ENCODE peak calls at places on chromosomes 16 and 17, in four cellular contexts. M, D, T and X are unnamed samples.

GRCh38 chr17:19379306-19380075 is 1.2 kb downstream of the MAPK7 start:
- DNase-seq in T (no peak), M (no peak), D (no peak), X (no peak)

GRCh38 chr17:42687707-42688275 is 5.5 kb downstream of the CNTNAP1 start:
- DNase-seq in D (no peak), M (no peak), T (no peak), X (no peak)

GRCh38 chr16:53509906-53510703 is 7.1 kb upstream of the AKTIP start:
- DNase-seq in M (peak; percentile 58), D (no peak), T (peak; percentile 76), X (peak; percentile 62)

GRCh38 chr16:69412287-69412686 is 12.1 kb upstream of the CYB5B start:
- DNase-seq in T (no peak), D (no peak), M (no peak), X (peak; percentile 30)

GRCh38 chr17:30093463-30094147 is 23.0 kb upstream of the NSRP1 start:
- DNase-seq in T (peak; percentile 78), M (peak; percentile 94), D (peak; percentile 32), X (peak; percentile 58)

GRCh38 chr16:67528222-67528869 is at the start of gene RIPOR1:
- DNase-seq in M (peak; percentile 80), D (no peak), T (peak; percentile 98), X (no peak)

GRCh38 chr17:27049104-27049784 is 244.7 kb upstream of the WSB1 start:
- DNase-seq in M (no peak), D (no peak), T (no peak), X (no peak)

GRCh38 chr17:17822189-17822978 is 14.4 kb downstream of the SREBF1 start:
- DNase-seq in M (no peak), D (no peak), T (no peak), X (peak; percentile 87)

GRCh38 chr16:55567382-55567781 is 898 bp downstream of the CAPNS2 start:
- DNase-seq in D (no peak), M (no peak), T (no peak), X (peak; percentile 50)

GRCh38 chr16:4426021-4426684 is 485 bp downstream of the DNAJA3 start:
- DNase-seq in M (peak; percentile 18), D (no peak), T (no peak), X (no peak)

GRCh38 chr16:53456625-53457024 is 22.4 kb downstream of the RBL2 start:
- DNase-seq in T (no peak), D (no peak), M (no peak), X (no peak)

GRCh38 chr17:2025622-2026309 is 632 bp upstream of the RTN4RL1 start:
- DNase-seq in D (no peak), M (peak; percentile 97), T (peak; percentile 59), X (peak; percentile 57)
- TF ChIP-seq ELK1 in D (no peak), M (no peak), T (no peak), X (no peak)

GRCh38 chr17:50609376-50610074 is 25.2 kb upstream of the ABCC3 start:
- DNase-seq in M (no peak), D (no peak), T (no peak), X (no peak)
- TF ChIP-seq ELK1 in M (no peak), D (no peak), T (no peak), X (no peak)

GRCh38 chr16:10780628-10781027 is 37.0 kb downstream of the NUBP1 start:
- DNase-seq in D (peak; percentile 42), T (no peak), M (no peak), X (no peak)

GRCh38 chr16:10777356-10777755 is 33.7 kb downstream of the NUBP1 start:
- DNase-seq in T (no peak), D (no peak), M (no peak), X (no peak)

GRCh38 chr16:10770907-10771306 is 27.3 kb downstream of the NUBP1 start:
- DNase-seq in T (no peak), D (no peak), M (no peak), X (no peak)

DNA sequence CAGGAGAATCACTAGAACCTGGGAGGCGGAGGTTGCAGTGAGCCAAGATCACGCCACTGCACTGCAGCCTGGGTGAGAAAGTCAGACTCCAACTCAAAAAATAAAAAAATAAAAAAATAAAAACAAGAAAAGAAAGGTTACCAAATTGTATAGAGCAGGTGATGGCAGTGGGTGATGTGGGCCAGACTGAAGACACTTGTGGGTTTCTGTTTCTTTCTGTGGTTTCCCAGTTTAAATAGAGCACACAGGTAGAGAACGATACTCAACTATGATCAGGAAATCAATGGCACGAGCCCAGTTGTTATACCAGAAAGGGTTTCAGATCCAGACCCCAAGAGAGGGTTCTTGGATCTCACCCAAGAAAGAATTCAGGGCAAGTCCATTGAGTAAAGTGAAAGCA is 32.6 kb downstream of the NUBP1 start:
- DNase-seq in M (no peak), T (no peak), D (peak; percentile 78), X (no peak)
- TF ChIP-seq ELK1 in M (no peak), T (no peak), D (no peak), X (no peak)

DNA sequence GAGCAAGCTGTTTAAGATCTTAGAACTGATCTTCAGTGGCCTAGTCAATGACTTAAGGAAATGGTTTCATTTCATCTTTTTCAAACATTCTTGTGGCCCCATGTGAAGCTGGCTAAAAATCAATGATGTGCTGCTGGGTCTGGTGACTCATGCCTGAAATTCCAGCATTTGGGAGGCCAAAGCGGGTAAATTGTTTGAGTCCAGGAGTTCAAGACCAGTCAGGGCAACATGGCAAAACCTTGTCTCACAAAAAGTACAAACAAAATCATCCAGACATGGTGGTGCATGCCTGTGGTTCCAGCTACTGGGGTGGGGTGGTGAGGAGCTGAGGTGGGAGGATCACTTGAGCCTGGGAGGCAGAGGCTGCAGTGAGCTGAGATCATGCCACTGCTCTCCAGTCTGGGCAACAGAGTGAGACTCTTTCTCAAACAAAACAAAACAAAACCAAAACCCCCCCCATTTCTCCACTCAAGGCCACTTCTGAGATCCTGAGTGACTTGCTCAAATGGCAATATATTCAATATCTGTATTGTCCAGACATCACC is 17.4 kb upstream of the COL1A1 start:
- DNase-seq in D (no peak), T (no peak), M (no peak), X (peak; percentile 96)
- TF ChIP-seq ELK1 in D (no peak), T (no peak), M (no peak), X (no peak)

GRCh38 chr17:69709441-69709840 is 294.9 kb downstream of the MAP2K6 start:
- DNase-seq in D (no peak), M (no peak), T (no peak), X (no peak)

GRCh38 chr17:69713815-69714214 is 299.3 kb downstream of the MAP2K6 start:
- DNase-seq in M (no peak), T (no peak), D (no peak), X (no peak)

GRCh38 chr17:69710926-69711325 is 296.4 kb downstream of the MAP2K6 start:
- DNase-seq in T (no peak), M (no peak), D (no peak), X (peak; percentile 15)

GRCh38 chr17:69712801-69713311 is 298.4 kb downstream of the MAP2K6 start:
- DNase-seq in T (no peak), D (no peak), M (no peak), X (no peak)

GRCh38 chr17:69711504-69711903 is 297.0 kb downstream of the MAP2K6 start:
- DNase-seq in D (no peak), M (no peak), T (no peak), X (no peak)
- TF ChIP-seq ELK1 in D (no peak), M (no peak), T (no peak), X (no peak)

GRCh38 chr17:83173180-83173996 is 94.0 kb downstream of the METRNL start:
- DNase-seq in T (no peak), M (no peak), D (no peak), X (no peak)

GRCh38 chr17:83174859-83175550 is 95.6 kb downstream of the METRNL start:
- DNase-seq in D (no peak), T (no peak), M (no peak), X (no peak)

GRCh38 chr17:83173997-83174858 is 94.8 kb downstream of the METRNL start:
- DNase-seq in D (no peak), M (no peak), T (no peak), X (peak; percentile 21)

GRCh38 chr17:83170571-83171260 is 91.3 kb downstream of the METRNL start:
- DNase-seq in M (no peak), D (no peak), T (no peak), X (no peak)

GRCh38 chr17:83171661-83172060 is 92.3 kb downstream of the METRNL start:
- DNase-seq in T (no peak), M (no peak), D (no peak), X (no peak)
- TF ChIP-seq ELK1 in T (no peak), M (no peak), D (no peak), X (no peak)

GRCh38 chr16:89431158-89431584 is 59.2 kb downstream of the ANKRD11 start:
- DNase-seq in T (no peak), D (no peak), M (peak; percentile 52), X (peak; percentile 96)
- TF ChIP-seq ELK1 in T (no peak), D (no peak), M (no peak), X (no peak)